ENCODE peak calls at places on chromosome 3, in nine cellular contexts. Y is HFF-Myc, Z is thyroid gland, S is tibial artery, Q is nephron progenitor cell, V is AG04450, A is cardiac fibroblast, D is prostate gland, R is B cell. G is an unnamed sample.

GRCh38 chr3:25033407-25034029 is 394.5 kb upstream of the RARB start:
- DNase-seq in Y (no peak), Z (peak; percentile 52), S (peak; percentile 29), Q (peak; percentile 41), V (no peak), A (peak; percentile 38), D (no peak), R (no peak), G (peak; percentile 66)

GRCh38 chr3:194588741-194589140 is 44.5 kb downstream of the TMEM44 start:
- DNase-seq in Y (no peak), Z (no peak), S (no peak), Q (no peak), V (no peak), A (peak; percentile 23), D (no peak), R (no peak), G (no peak)

GRCh38 chr3:53219897-53220483 is 35.8 kb downstream of the TKT start:
- DNase-seq in Y (no peak), Z (peak; percentile 87), S (peak; percentile 80), Q (peak; percentile 90), V (peak; percentile 41), A (peak; percentile 82), D (peak; percentile 72), R (peak; percentile 73), G (peak; percentile 84)

GRCh38 chr3:195030791-195031321 is 240.1 kb downstream of the XXYLT1 start:
- DNase-seq in Y (no peak), Z (no peak), S (no peak), Q (no peak), V (no peak), A (no peak), D (peak; percentile 73), R (no peak), G (peak; percentile 77)

GRCh38 chr3:9183011-9183410 is 66.4 kb downstream of the SRGAP3 start:
- DNase-seq in Y (no peak), Z (no peak), S (no peak), Q (no peak), V (no peak), A (no peak), D (no peak), R (no peak), G (no peak)

GRCh38 chr3:138440137-138440536 is 5.7 kb downstream of the ESYT3 start:
- DNase-seq in Y (no peak), Z (peak; percentile 98), S (no peak), Q (no peak), V (no peak), A (no peak), D (no peak), R (no peak), G (no peak)

GRCh38 chr3:58306662-58307286 is 454 bp downstream of the HTD2 start:
- DNase-seq in Y (no peak), Z (peak; percentile 48), S (peak; percentile 24), Q (peak; percentile 40), V (no peak), A (peak; percentile 49), D (peak; percentile 10), R (peak; percentile 35), G (peak; percentile 30)

GRCh38 chr3:172145287-172145686 is 105.9 kb downstream of the FNDC3B start:
- DNase-seq in Y (no peak), Z (no peak), S (no peak), Q (no peak), V (no peak), A (no peak), D (no peak), R (no peak), G (no peak)

GRCh38 chr3:128480278-128480677 is 12.7 kb downstream of the GATA2 start:
- DNase-seq in Y (no peak), Z (no peak), S (no peak), Q (no peak), V (no peak), A (no peak), D (no peak), R (no peak), G (no peak)

GRCh38 chr3:127206154-127206553 is 13.2 kb downstream of the PRR23E start:
- DNase-seq in Y (no peak), Z (no peak), S (no peak), Q (no peak), V (no peak), A (no peak), D (no peak), R (no peak), G (no peak)

GRCh38 chr3:176663819-176664218 is 533.5 kb downstream of the TBL1XR1 start:
- DNase-seq in Y (peak; percentile 26), Z (no peak), S (no peak), Q (no peak), V (peak; percentile 15), A (peak; percentile 86), D (peak; percentile 4), R (no peak), G (peak; percentile 78)

GRCh38 chr3:196431193-196432136 is 762 bp downstream of the UBXN7 start:
- DNase-seq in Y (no peak), Z (peak; percentile 27), S (no peak), Q (peak; percentile 44), V (no peak), A (peak; percentile 69), D (peak; percentile 12), R (peak; percentile 64), G (peak; percentile 55)

GRCh38 chr3:161500057-161500836 is 3.6 kb downstream of the OTOL1 start:
- DNase-seq in Y (no peak), Z (no peak), S (no peak), Q (no peak), V (no peak), A (peak; percentile 3), D (no peak), R (no peak), G (peak; percentile 28)

GRCh38 chr3:183210862-183211341 is 42.2 kb upstream of the B3GNT5 start:
- DNase-seq in Y (no peak), Z (no peak), S (no peak), Q (no peak), V (no peak), A (no peak), D (no peak), R (no peak), G (no peak)

GRCh38 chr3:26845194-26845593 is 222.6 kb downstream of the LRRC3B start:
- DNase-seq in Y (no peak), Z (no peak), S (no peak), Q (no peak), V (no peak), A (no peak), D (no peak), R (no peak), G (no peak)

GRCh38 chr3:128693696-128694095 is 32.3 kb upstream of the RAB7A start:
- DNase-seq in Y (no peak), Z (no peak), S (no peak), Q (no peak), V (no peak), A (no peak), D (no peak), R (no peak), G (no peak)

GRCh38 chr3:38327335-38328009 is 19.1 kb upstream of the XYLB start:
- DNase-seq in Y (no peak), Z (no peak), S (no peak), Q (no peak), V (no peak), A (peak; percentile 83), D (no peak), R (no peak), G (peak; percentile 39)

GRCh38 chr3:49673715-49674490 is at the start of gene APEH:
- DNase-seq in Y (peak; percentile 92), Z (peak; percentile 99), S (peak; percentile 95), Q (peak; percentile 98), V (peak; percentile 93), A (peak; percentile 98), D (peak; percentile 93), R (peak; percentile 98), G (peak; percentile 98)

GRCh38 chr3:49671291-49672288 is 2.6 kb upstream of the APEH start:
- DNase-seq in Y (peak; percentile 32), Z (peak; percentile 80), S (no peak), Q (peak; percentile 80), V (peak; percentile 15), A (peak; percentile 71), D (peak; percentile 64), R (peak; percentile 73), G (peak; percentile 80)

GRCh38 chr3:49675912-49676311 is 1.8 kb downstream of the APEH start:
- DNase-seq in Y (no peak), Z (no peak), S (no peak), Q (no peak), V (no peak), A (no peak), D (no peak), R (no peak), G (no peak)

GRCh38 chr3:49673131-49673714 is 928 bp upstream of the APEH start:
- DNase-seq in Y (no peak), Z (no peak), S (no peak), Q (no peak), V (no peak), A (peak; percentile 23), D (no peak), R (no peak), G (no peak)

DNA sequence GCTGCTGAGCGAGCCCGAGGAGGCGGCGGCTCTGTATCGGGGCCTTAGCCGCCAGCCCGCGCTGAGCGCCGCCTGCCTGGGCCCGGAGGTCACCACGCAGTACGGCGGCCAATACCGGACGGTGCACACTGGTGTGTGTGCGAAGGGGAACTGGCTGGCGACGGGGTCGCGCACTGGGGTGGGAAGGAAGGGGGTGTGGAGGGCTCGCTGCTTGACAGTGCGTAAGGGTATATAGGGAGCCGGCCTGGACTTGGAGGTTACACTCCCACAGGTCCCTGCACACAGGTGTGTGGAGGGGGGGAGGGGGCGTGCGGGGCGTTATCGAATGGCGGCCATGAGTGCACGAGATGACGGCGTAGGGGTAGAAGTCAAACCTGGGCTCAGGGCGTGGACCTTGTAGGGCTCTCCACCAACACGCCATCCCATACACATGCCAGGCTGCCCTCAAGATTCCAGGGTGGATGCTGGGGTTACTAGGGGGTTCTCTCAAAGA is 386 bp downstream of the APEH start:
- DNase-seq in Y (no peak), Z (peak; percentile 47), S (peak; percentile 40), Q (no peak), V (no peak), A (no peak), D (peak; percentile 29), R (no peak), G (no peak)
- TF ChIP-seq CTCF in Y (no peak), Z (no peak), S (no peak), Q (no peak), V (no peak), A (no peak), D (peak; percentile 28), R (no peak), G (no peak)

GRCh38 chr3:171113716-171114115 is 87.2 kb upstream of the SLC2A2 start:
- DNase-seq in Y (no peak), Z (no peak), S (no peak), Q (peak; percentile 4), V (no peak), A (no peak), D (no peak), R (no peak), G (no peak)
- TF ChIP-seq CTCF in Y (no peak), Z (no peak), S (no peak), Q (peak; percentile 32), V (peak; percentile 27), A (no peak), D (no peak), R (no peak), G (no peak)

GRCh38 chr3:148718982-148719862 is 21.5 kb downstream of the AGTR1 start:
- DNase-seq in Y (no peak), Z (no peak), S (no peak), Q (no peak), V (no peak), A (peak; percentile 58), D (no peak), R (no peak), G (peak; percentile 12)
- TF ChIP-seq CTCF in Y (peak; percentile 44), Z (no peak), S (peak; percentile 46), Q (peak; percentile 32), V (peak; percentile 61), A (peak; percentile 53), D (peak; percentile 39), R (no peak), G (peak; percentile 44)

GRCh38 chr3:165816209-165816608 is 21.0 kb downstream of the BCHE start:
- DNase-seq in Y (no peak), Z (no peak), S (no peak), Q (no peak), V (no peak), A (no peak), D (no peak), R (no peak), G (no peak)
- TF ChIP-seq CTCF in Y (no peak), Z (no peak), S (no peak), Q (no peak), V (no peak), A (no peak), D (no peak), R (no peak), G (no peak)